ENCODE peak calls at places on chromosomes 6 and 20, in six cellular contexts. One of them, this sample, is unnamed.

GRCh38 chr20:13953227-13953626 is 37.2 kb downstream of the SEL1L2 start:
- DNase-seq in progenitor cell of endocrine pancreas: no peak
- DNase-seq in BE2C: no peak
- DNase-seq in GM12878: no peak
- DNase-seq in left ventricle myocardium inferior: no peak
- DNase-seq in CD8-positive, alpha-beta T cell: no peak
- DNase-seq in this sample: no peak

GRCh38 chr20:50870572-50871161 is 60.6 kb downstream of the ADNP start:
- DNase-seq in BE2C: no peak
- DNase-seq in CD8-positive, alpha-beta T cell: no peak
- DNase-seq in GM12878: no peak
- DNase-seq in progenitor cell of endocrine pancreas: peak; percentile 62
- DNase-seq in left ventricle myocardium inferior: no peak
- DNase-seq in this sample: no peak

GRCh38 chr20:25059487-25059820 is 1.5 kb upstream of the ACSS1 start:
- DNase-seq in CD8-positive, alpha-beta T cell: no peak
- DNase-seq in GM12878: no peak
- DNase-seq in progenitor cell of endocrine pancreas: no peak
- DNase-seq in BE2C: no peak
- DNase-seq in left ventricle myocardium inferior: no peak
- DNase-seq in this sample: no peak

GRCh38 chr6:67757465-67758033 is 877.5 kb upstream of the ADGRB3 start:
- DNase-seq in GM12878: no peak
- DNase-seq in left ventricle myocardium inferior: no peak
- DNase-seq in BE2C: no peak
- DNase-seq in CD8-positive, alpha-beta T cell: no peak
- DNase-seq in progenitor cell of endocrine pancreas: no peak
- DNase-seq in this sample: no peak

GRCh38 chr6:110528051-110528929 is 51.9 kb upstream of the SLC22A16 start:
- DNase-seq in GM12878: peak; percentile 28
- DNase-seq in CD8-positive, alpha-beta T cell: peak; percentile 27
- DNase-seq in left ventricle myocardium inferior: no peak
- DNase-seq in progenitor cell of endocrine pancreas: peak; percentile 28
- DNase-seq in BE2C: peak; percentile 62
- DNase-seq in this sample: peak; percentile 58

GRCh38 chr6:113847435-113847834 is 9.7 kb upstream of the MARCKS start:
- DNase-seq in progenitor cell of endocrine pancreas: no peak
- DNase-seq in CD8-positive, alpha-beta T cell: no peak
- DNase-seq in BE2C: no peak
- DNase-seq in left ventricle myocardium inferior: no peak
- DNase-seq in GM12878: no peak
- DNase-seq in this sample: no peak

GRCh38 chr6:19988555-19988954 is 151.4 kb downstream of the ID4 start:
- DNase-seq in BE2C: no peak
- DNase-seq in GM12878: no peak
- DNase-seq in CD8-positive, alpha-beta T cell: no peak
- DNase-seq in left ventricle myocardium inferior: no peak
- DNase-seq in progenitor cell of endocrine pancreas: no peak
- DNase-seq in this sample: no peak

GRCh38 chr6:123022980-123023379 is 26.9 kb downstream of the CLVS2 start:
- DNase-seq in BE2C: no peak
- DNase-seq in GM12878: no peak
- DNase-seq in progenitor cell of endocrine pancreas: peak; percentile 18
- DNase-seq in CD8-positive, alpha-beta T cell: no peak
- DNase-seq in left ventricle myocardium inferior: no peak
- DNase-seq in this sample: no peak

GRCh38 chr20:20624914-20625313 is 87.5 kb downstream of the RALGAPA2 start:
- DNase-seq in CD8-positive, alpha-beta T cell: no peak
- DNase-seq in progenitor cell of endocrine pancreas: no peak
- DNase-seq in GM12878: no peak
- DNase-seq in BE2C: no peak
- DNase-seq in left ventricle myocardium inferior: no peak
- DNase-seq in this sample: no peak

GRCh38 chr6:2915150-2915549 is 12.0 kb upstream of the SERPINB9 start:
- DNase-seq in GM12878: no peak
- DNase-seq in left ventricle myocardium inferior: no peak
- DNase-seq in progenitor cell of endocrine pancreas: no peak
- DNase-seq in CD8-positive, alpha-beta T cell: no peak
- DNase-seq in BE2C: no peak
- DNase-seq in this sample: no peak
- TF ChIP-seq CTCF in GM12878: no peak
- TF ChIP-seq CTCF in left ventricle myocardium inferior: no peak
- TF ChIP-seq CTCF in progenitor cell of endocrine pancreas: no peak
- TF ChIP-seq CTCF in CD8-positive, alpha-beta T cell: no peak
- TF ChIP-seq CTCF in BE2C: no peak
- TF ChIP-seq CTCF in this sample: no peak

GRCh38 chr20:33092361-33092760 is 12.9 kb downstream of the BPIFB4 start:
- DNase-seq in BE2C: no peak
- DNase-seq in left ventricle myocardium inferior: no peak
- DNase-seq in GM12878: no peak
- DNase-seq in progenitor cell of endocrine pancreas: no peak
- DNase-seq in CD8-positive, alpha-beta T cell: no peak
- DNase-seq in this sample: no peak

GRCh38 chr20:33095249-33095648 is 15.8 kb downstream of the BPIFB4 start:
- DNase-seq in progenitor cell of endocrine pancreas: no peak
- DNase-seq in BE2C: no peak
- DNase-seq in left ventricle myocardium inferior: no peak
- DNase-seq in GM12878: no peak
- DNase-seq in CD8-positive, alpha-beta T cell: no peak
- DNase-seq in this sample: no peak

GRCh38 chr20:33093074-33093473 is 13.6 kb downstream of the BPIFB4 start:
- DNase-seq in BE2C: no peak
- DNase-seq in progenitor cell of endocrine pancreas: no peak
- DNase-seq in CD8-positive, alpha-beta T cell: no peak
- DNase-seq in GM12878: no peak
- DNase-seq in left ventricle myocardium inferior: no peak
- DNase-seq in this sample: no peak

GRCh38 chr20:33091693-33092092 is 12.2 kb downstream of the BPIFB4 start:
- DNase-seq in GM12878: no peak
- DNase-seq in BE2C: no peak
- DNase-seq in left ventricle myocardium inferior: no peak
- DNase-seq in CD8-positive, alpha-beta T cell: no peak
- DNase-seq in progenitor cell of endocrine pancreas: no peak
- DNase-seq in this sample: no peak

DNA sequence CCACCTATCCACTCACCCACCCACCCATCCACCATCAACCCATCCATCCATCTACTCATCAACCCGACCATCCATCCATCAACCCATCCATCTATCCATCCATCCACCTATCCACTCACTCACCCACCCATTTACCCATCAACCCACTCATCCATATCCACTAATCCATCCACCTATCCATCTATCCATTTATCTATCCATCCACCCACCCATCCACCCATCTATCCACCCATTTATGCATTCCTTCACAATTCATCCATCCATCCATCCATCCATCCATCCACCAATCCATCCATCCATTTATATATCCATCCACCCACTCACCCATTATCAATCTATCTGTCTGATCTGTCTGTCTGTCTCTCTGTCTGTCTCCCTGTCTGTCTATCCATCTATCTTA is 14.1 kb downstream of the BPIFB4 start:
- DNase-seq in left ventricle myocardium inferior: no peak
- DNase-seq in progenitor cell of endocrine pancreas: no peak
- DNase-seq in CD8-positive, alpha-beta T cell: no peak
- DNase-seq in BE2C: no peak
- DNase-seq in GM12878: no peak
- DNase-seq in this sample: no peak
- TF ChIP-seq CTCF in left ventricle myocardium inferior: no peak
- TF ChIP-seq CTCF in progenitor cell of endocrine pancreas: no peak
- TF ChIP-seq CTCF in CD8-positive, alpha-beta T cell: no peak
- TF ChIP-seq CTCF in BE2C: no peak
- TF ChIP-seq CTCF in GM12878: no peak
- TF ChIP-seq CTCF in this sample: no peak

GRCh38 chr6:14046476-14047068 is 71.0 kb upstream of the CD83 start:
- DNase-seq in progenitor cell of endocrine pancreas: no peak
- DNase-seq in GM12878: no peak
- DNase-seq in left ventricle myocardium inferior: no peak
- DNase-seq in BE2C: peak; percentile 41
- DNase-seq in CD8-positive, alpha-beta T cell: no peak
- DNase-seq in this sample: peak; percentile 66
- TF ChIP-seq CTCF in progenitor cell of endocrine pancreas: peak; percentile 68
- TF ChIP-seq CTCF in GM12878: peak; percentile 63
- TF ChIP-seq CTCF in left ventricle myocardium inferior: peak; percentile 71
- TF ChIP-seq CTCF in BE2C: peak; percentile 83
- TF ChIP-seq CTCF in CD8-positive, alpha-beta T cell: peak; percentile 60
- TF ChIP-seq CTCF in this sample: peak; percentile 76

GRCh38 chr6:109303647-109304283 is 78.5 kb downstream of the CD164 start:
- DNase-seq in progenitor cell of endocrine pancreas: no peak
- DNase-seq in left ventricle myocardium inferior: no peak
- DNase-seq in CD8-positive, alpha-beta T cell: no peak
- DNase-seq in GM12878: no peak
- DNase-seq in BE2C: no peak
- DNase-seq in this sample: no peak
- TF ChIP-seq CTCF in progenitor cell of endocrine pancreas: no peak
- TF ChIP-seq CTCF in left ventricle myocardium inferior: no peak
- TF ChIP-seq CTCF in CD8-positive, alpha-beta T cell: no peak
- TF ChIP-seq CTCF in GM12878: no peak
- TF ChIP-seq CTCF in BE2C: no peak
- TF ChIP-seq CTCF in this sample: no peak

GRCh38 chr20:62104791-62105345 is 17.4 kb upstream of the LSM14B start:
- DNase-seq in left ventricle myocardium inferior: no peak
- DNase-seq in BE2C: no peak
- DNase-seq in GM12878: no peak
- DNase-seq in CD8-positive, alpha-beta T cell: no peak
- DNase-seq in progenitor cell of endocrine pancreas: no peak
- DNase-seq in this sample: no peak
- TF ChIP-seq CTCF in left ventricle myocardium inferior: no peak
- TF ChIP-seq CTCF in BE2C: no peak
- TF ChIP-seq CTCF in GM12878: no peak
- TF ChIP-seq CTCF in CD8-positive, alpha-beta T cell: no peak
- TF ChIP-seq CTCF in progenitor cell of endocrine pancreas: no peak
- TF ChIP-seq CTCF in this sample: no peak

GRCh38 chr6:15066433-15067337 is 179.2 kb upstream of the JARID2 start:
- DNase-seq in BE2C: no peak
- DNase-seq in left ventricle myocardium inferior: peak; percentile 26
- DNase-seq in progenitor cell of endocrine pancreas: no peak
- DNase-seq in GM12878: no peak
- DNase-seq in CD8-positive, alpha-beta T cell: no peak
- DNase-seq in this sample: no peak
- TF ChIP-seq CTCF in BE2C: no peak
- TF ChIP-seq CTCF in left ventricle myocardium inferior: no peak
- TF ChIP-seq CTCF in progenitor cell of endocrine pancreas: no peak
- TF ChIP-seq CTCF in GM12878: no peak
- TF ChIP-seq CTCF in CD8-positive, alpha-beta T cell: no peak
- TF ChIP-seq CTCF in this sample: no peak

DNA sequence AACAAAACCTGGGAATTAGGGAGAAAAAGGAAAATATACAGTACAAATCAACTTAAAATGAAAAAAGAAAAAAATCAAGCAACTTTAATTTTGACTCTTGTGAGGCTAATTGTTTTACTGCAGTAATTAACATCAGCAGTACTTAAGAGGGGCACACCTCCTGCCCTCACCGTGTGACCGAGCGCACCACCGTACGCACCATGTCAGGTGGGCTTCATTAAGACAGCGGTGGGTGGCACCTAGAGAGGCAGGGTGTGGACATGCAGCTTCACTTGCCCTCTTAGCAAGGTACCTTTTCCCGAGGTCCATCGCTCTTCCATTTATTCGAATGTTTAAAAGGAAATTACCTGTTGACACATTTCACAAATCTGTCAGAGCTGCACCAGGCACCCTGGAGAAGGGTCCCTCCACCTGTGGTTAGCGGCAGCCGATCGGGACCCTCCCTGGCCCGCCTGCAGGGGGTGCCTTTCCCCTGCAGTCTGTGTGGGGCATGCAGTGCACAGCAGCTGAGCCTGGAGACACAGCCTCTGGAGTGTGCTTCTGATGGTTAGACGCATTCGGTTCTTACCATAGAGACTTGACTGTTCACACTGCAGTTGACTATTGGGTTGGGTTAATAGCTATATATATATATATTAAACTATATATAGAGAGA is 184.1 kb downstream of the TMEM242 start:
- DNase-seq in BE2C: peak; percentile 60
- DNase-seq in progenitor cell of endocrine pancreas: no peak
- DNase-seq in left ventricle myocardium inferior: no peak
- DNase-seq in GM12878: no peak
- DNase-seq in CD8-positive, alpha-beta T cell: no peak
- DNase-seq in this sample: no peak
- TF ChIP-seq CTCF in BE2C: peak; percentile 73
- TF ChIP-seq CTCF in progenitor cell of endocrine pancreas: peak; percentile 47
- TF ChIP-seq CTCF in left ventricle myocardium inferior: peak; percentile 47
- TF ChIP-seq CTCF in GM12878: peak; percentile 5
- TF ChIP-seq CTCF in CD8-positive, alpha-beta T cell: no peak
- TF ChIP-seq CTCF in this sample: no peak

GRCh38 chr20:56249244-56249955 is 868 bp downstream of the MC3R start:
- DNase-seq in CD8-positive, alpha-beta T cell: no peak
- DNase-seq in BE2C: peak; percentile 72
- DNase-seq in left ventricle myocardium inferior: no peak
- DNase-seq in GM12878: no peak
- DNase-seq in progenitor cell of endocrine pancreas: no peak
- DNase-seq in this sample: peak; percentile 29
- TF ChIP-seq CTCF in CD8-positive, alpha-beta T cell: no peak
- TF ChIP-seq CTCF in BE2C: peak; percentile 80
- TF ChIP-seq CTCF in left ventricle myocardium inferior: peak; percentile 44
- TF ChIP-seq CTCF in GM12878: peak; percentile 39
- TF ChIP-seq CTCF in progenitor cell of endocrine pancreas: peak; percentile 44
- TF ChIP-seq CTCF in this sample: peak; percentile 57

This sample was measured in GM20000.